ENCODE peak calls at places on chromosome 22, in four cellular contexts. One of them, this sample, is unnamed.

GRCh38 chr22:49004484-49005399 is 822.9 kb downstream of the BRD1 start:
- DNase-seq in RWPE1: no peak
- DNase-seq in cardiac fibroblast: no peak
- DNase-seq in Panc1: no peak
- DNase-seq in this sample: no peak

GRCh38 chr22:46514592-46515207 is 22.7 kb downstream of the CELSR1 start:
- DNase-seq in RWPE1: peak
- DNase-seq in cardiac fibroblast: peak
- DNase-seq in Panc1: no peak
- DNase-seq in this sample: peak

GRCh38 chr22:19292262-19293230 is 1.0 kb upstream of the CLTCL1 start:
- DNase-seq in RWPE1: no peak
- DNase-seq in cardiac fibroblast: peak
- DNase-seq in Panc1: no peak
- DNase-seq in this sample: peak

GRCh38 chr22:28222976-28223375 is 303.9 kb upstream of the PITPNB start:
- DNase-seq in RWPE1: no peak
- DNase-seq in cardiac fibroblast: no peak
- DNase-seq in Panc1: no peak
- DNase-seq in this sample: no peak

GRCh38 chr22:19115628-19116027 is 6.6 kb downstream of the DGCR2 start:
- DNase-seq in RWPE1: no peak
- DNase-seq in cardiac fibroblast: no peak
- DNase-seq in Panc1: no peak
- DNase-seq in this sample: no peak

GRCh38 chr22:35868938-35869337 is 151.3 kb downstream of the APOL5 start:
- DNase-seq in RWPE1: no peak
- DNase-seq in cardiac fibroblast: peak
- DNase-seq in Panc1: no peak
- DNase-seq in this sample: no peak

GRCh38 chr22:20639343-20639742 is 131.9 kb downstream of the MED15 start:
- DNase-seq in RWPE1: no peak
- DNase-seq in cardiac fibroblast: no peak
- DNase-seq in Panc1: no peak
- DNase-seq in this sample: no peak

GRCh38 chr22:19714320-19715252 is at the start of gene SEPTIN5:
- DNase-seq in RWPE1: no peak
- DNase-seq in cardiac fibroblast: no peak
- DNase-seq in Panc1: no peak
- DNase-seq in this sample: no peak

GRCh38 chr22:50599816-50600454 is 658 bp upstream of the MAPK8IP2 start:
- DNase-seq in RWPE1: peak
- DNase-seq in cardiac fibroblast: peak
- DNase-seq in Panc1: no peak
- DNase-seq in this sample: peak

DNA sequence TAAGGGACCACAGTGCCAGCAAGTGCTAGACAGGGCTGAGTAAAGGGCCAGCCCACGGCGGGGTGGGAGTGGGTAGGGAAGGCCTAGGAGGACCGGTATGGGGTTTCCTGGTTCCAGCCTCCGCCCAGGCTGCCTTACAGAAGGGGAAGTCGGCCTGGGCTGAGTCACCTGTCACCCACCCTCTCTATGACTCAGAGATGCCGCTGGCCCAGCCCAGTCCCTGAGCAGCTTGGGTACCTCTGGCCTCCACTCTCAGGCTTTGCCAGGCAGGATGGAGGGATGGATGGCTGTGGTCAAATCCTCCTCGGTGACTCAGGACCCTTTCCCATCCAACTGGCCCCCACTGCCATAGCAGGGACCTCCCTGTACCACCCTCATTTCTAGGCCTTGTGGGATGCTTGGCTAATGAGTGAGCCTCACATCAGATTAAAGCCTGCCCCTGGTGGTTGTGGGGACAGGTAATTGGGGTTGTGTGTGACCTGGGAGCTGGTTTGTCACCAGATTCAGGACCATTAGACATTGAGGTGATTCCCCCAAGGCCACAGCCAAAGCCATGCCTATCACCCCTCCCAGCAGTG is 13.9 kb downstream of the SLC35E4 start:
- DNase-seq in RWPE1: peak
- DNase-seq in cardiac fibroblast: peak
- DNase-seq in Panc1: no peak
- DNase-seq in this sample: peak
- TF ChIP-seq CTCF in RWPE1: no peak
- TF ChIP-seq CTCF in cardiac fibroblast: peak
- TF ChIP-seq CTCF in Panc1: no peak
- TF ChIP-seq CTCF in this sample: no peak

GRCh38 chr22:40853961-40854360 is 2.5 kb downstream of the ST13 start:
- DNase-seq in RWPE1: no peak
- DNase-seq in cardiac fibroblast: no peak
- DNase-seq in Panc1: no peak
- DNase-seq in this sample: peak

GRCh38 chr22:40855104-40855959 is 1.1 kb downstream of the ST13 start:
- DNase-seq in RWPE1: no peak
- DNase-seq in cardiac fibroblast: peak
- DNase-seq in Panc1: no peak
- DNase-seq in this sample: peak

GRCh38 chr22:40855960-40856512 is 403 bp downstream of the ST13 start:
- DNase-seq in RWPE1: peak
- DNase-seq in cardiac fibroblast: peak
- DNase-seq in Panc1: no peak
- DNase-seq in this sample: peak

GRCh38 chr22:40857309-40857851 is 432 bp downstream of the XPNPEP3 start:
- DNase-seq in RWPE1: no peak
- DNase-seq in cardiac fibroblast: peak
- DNase-seq in Panc1: no peak
- DNase-seq in this sample: peak

DNA sequence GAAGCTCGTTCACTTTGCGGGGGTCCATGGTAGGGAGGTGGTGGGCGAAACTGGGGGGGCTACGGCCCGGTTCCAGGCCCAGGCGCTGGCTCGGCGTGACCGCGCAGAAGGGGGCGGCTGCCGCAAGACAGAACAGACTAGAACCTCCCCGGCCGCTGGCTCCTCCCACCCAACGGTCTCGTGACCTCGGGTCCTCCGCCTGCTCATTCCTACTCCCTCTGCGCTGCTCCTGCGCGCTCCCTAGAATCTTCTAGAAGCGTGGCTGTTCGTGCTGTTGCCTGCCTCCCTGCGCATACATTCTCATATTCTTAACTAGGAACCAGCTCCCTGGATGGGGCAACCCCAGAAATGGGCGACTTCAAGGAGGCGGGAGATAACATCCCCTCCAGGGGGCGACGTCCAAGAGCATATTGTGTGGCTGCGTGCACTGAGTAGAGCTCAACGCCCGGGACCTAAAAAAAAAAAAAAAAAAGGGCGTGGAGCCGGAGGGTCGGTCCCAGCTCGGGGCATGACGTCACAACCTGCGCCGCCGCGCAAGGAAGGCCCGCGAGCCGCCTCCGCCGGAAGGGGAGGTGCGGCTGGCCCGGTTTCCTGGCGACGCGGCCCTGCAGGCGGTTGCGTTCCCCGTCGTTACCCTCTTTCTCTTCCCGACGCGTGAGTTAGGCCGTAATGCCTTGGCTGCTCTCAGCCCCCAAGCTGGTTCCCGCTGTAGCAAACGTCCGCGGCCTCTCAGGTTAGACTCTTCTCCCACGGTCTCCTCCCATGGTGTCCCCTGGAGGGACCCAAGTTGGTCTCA is at the start of the genes ST13 and XPNPEP3:
- DNase-seq in RWPE1: peak
- DNase-seq in cardiac fibroblast: peak
- DNase-seq in Panc1: peak
- DNase-seq in this sample: peak
- TF ChIP-seq CTCF in RWPE1: no peak
- TF ChIP-seq CTCF in cardiac fibroblast: no peak
- TF ChIP-seq CTCF in Panc1: no peak
- TF ChIP-seq CTCF in this sample: no peak

GRCh38 chr22:40122792-40123191 is 54.9 kb upstream of the TNRC6B start:
- DNase-seq in RWPE1: no peak
- DNase-seq in cardiac fibroblast: no peak
- DNase-seq in Panc1: no peak
- DNase-seq in this sample: no peak
- TF ChIP-seq CTCF in RWPE1: no peak
- TF ChIP-seq CTCF in cardiac fibroblast: no peak
- TF ChIP-seq CTCF in Panc1: no peak
- TF ChIP-seq CTCF in this sample: no peak

GRCh38 chr22:45210577-45211431 is 29.9 kb downstream of the KIAA0930 start:
- DNase-seq in RWPE1: no peak
- DNase-seq in cardiac fibroblast: no peak
- DNase-seq in Panc1: no peak
- DNase-seq in this sample: no peak

GRCh38 chr22:45210174-45210573 is 30.5 kb downstream of the KIAA0930 start:
- DNase-seq in RWPE1: no peak
- DNase-seq in cardiac fibroblast: no peak
- DNase-seq in Panc1: no peak
- DNase-seq in this sample: no peak

GRCh38 chr22:45207981-45208664 is 32.6 kb downstream of the KIAA0930 start:
- DNase-seq in RWPE1: no peak
- DNase-seq in cardiac fibroblast: no peak
- DNase-seq in Panc1: no peak
- DNase-seq in this sample: peak

GRCh38 chr22:45208696-45208992 is 32.0 kb downstream of the KIAA0930 start:
- DNase-seq in RWPE1: no peak
- DNase-seq in cardiac fibroblast: no peak
- DNase-seq in Panc1: no peak
- DNase-seq in this sample: no peak

GRCh38 chr22:45208993-45209838 is 31.5 kb downstream of the KIAA0930 start:
- DNase-seq in RWPE1: peak
- DNase-seq in cardiac fibroblast: peak
- DNase-seq in Panc1: no peak
- DNase-seq in this sample: peak
- TF ChIP-seq CTCF in RWPE1: peak
- TF ChIP-seq CTCF in cardiac fibroblast: peak
- TF ChIP-seq CTCF in Panc1: peak
- TF ChIP-seq CTCF in this sample: peak

DNA sequence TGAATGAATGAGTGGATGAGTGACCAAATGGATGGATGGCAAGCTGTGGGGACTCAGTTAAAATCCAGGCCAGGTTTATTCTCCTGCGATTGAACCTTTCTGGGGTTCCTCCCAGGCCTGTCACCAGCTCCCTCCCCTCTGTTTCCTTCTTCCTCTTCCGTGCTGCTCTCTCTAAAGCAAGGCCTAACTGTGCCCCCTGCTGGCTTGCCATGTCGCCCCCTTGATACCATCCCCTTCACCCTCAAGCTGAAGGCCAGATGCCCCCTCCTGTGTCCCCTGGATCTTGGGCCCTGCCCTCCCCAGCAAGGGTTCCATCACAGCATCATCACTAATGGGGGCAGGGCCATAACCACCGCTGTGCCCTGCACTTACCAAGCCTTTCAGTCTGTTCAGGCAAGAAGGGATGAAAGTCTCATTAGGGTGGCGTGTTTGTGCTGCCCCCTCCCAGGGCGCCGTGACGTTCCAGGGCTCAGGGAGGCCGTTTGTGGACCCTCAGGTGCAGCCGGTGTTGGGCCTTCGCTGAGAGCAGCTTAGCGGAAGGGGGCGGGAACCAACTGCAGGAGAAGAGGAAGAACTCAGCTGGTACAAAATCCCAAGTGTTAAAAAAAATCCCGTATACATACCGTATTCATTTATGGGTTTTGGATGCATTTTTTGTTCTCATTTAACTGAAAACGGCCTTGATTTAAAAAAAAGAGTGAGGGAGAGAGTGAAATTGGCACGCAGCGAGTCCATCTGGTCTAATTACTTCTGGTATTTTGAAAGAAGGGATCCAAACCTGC is 69.9 kb downstream of the MPPED1 start:
- DNase-seq in RWPE1: no peak
- DNase-seq in cardiac fibroblast: no peak
- DNase-seq in Panc1: no peak
- DNase-seq in this sample: peak
- TF ChIP-seq CTCF in RWPE1: no peak
- TF ChIP-seq CTCF in cardiac fibroblast: no peak
- TF ChIP-seq CTCF in Panc1: no peak
- TF ChIP-seq CTCF in this sample: no peak

GRCh38 chr22:23233084-23233501 is 52.8 kb downstream of the BCR start:
- DNase-seq in RWPE1: no peak
- DNase-seq in cardiac fibroblast: peak
- DNase-seq in Panc1: no peak
- DNase-seq in this sample: no peak
- TF ChIP-seq CTCF in RWPE1: no peak
- TF ChIP-seq CTCF in cardiac fibroblast: peak
- TF ChIP-seq CTCF in Panc1: no peak
- TF ChIP-seq CTCF in this sample: no peak